ENCODE peak calls at places on chromosomes 1 and 21, in five cellular contexts. T is HFF-Myc; O is stimulated activated naive CD8-positive, alpha-beta T cell treated with anti-CD3 and anti-CD28 coated beads, Interleukin-15, amount 100 ng/mL, for 72 hours; I is CD4-positive, CD25-positive, alpha-beta regulatory T cell; V is colonic mucosa. D is an unnamed sample.

GRCh38 chr1:68383092-68383491 is 66.7 kb downstream of the RPE65 start:
- DNase-seq in O (no peak), V (no peak), I (no peak), T (no peak), D (no peak)

GRCh38 chr1:203289281-203289981 is 15.9 kb upstream of the BTG2 start:
- DNase-seq in V (peak), I (peak), O (peak), T (no peak), D (no peak)

GRCh38 chr1:214842856-214843255 is 239.7 kb upstream of the KCNK2 start:
- DNase-seq in T (no peak), O (no peak), V (no peak), I (no peak), D (no peak)

GRCh38 chr1:150567717-150568561 is 11.5 kb downstream of the MCL1 start:
- DNase-seq in O (peak), T (peak), V (peak), I (no peak), D (peak)

GRCh38 chr1:64865105-64865757 is 101.1 kb downstream of the JAK1 start:
- DNase-seq in I (no peak), T (no peak), O (no peak), V (no peak), D (no peak)

GRCh38 chr1:75614455-75615379 is 3.8 kb upstream of the SLC44A5 start:
- DNase-seq in I (no peak), O (peak), T (no peak), V (peak), D (peak)

GRCh38 chr1:63463248-63463647 is 59.8 kb downstream of the ITGB3BP start:
- DNase-seq in T (no peak), V (no peak), O (no peak), I (no peak), D (peak)

GRCh38 chr1:1989102-1989542 is 14.5 kb downstream of the CFAP74 start:
- DNase-seq in V (no peak), T (no peak), O (no peak), I (no peak), D (no peak)

GRCh38 chr1:228109962-228110488 is 926 bp upstream of the MRPL55 start:
- DNase-seq in T (no peak), O (no peak), I (no peak), V (no peak), D (peak)

GRCh38 chr1:32014199-32014936 is 700 bp downstream of the KHDRBS1 start:
- DNase-seq in V (peak), T (no peak), I (peak), O (no peak), D (peak)

GRCh38 chr21:36729301-36729970 is 30.5 kb downstream of the SIM2 start:
- DNase-seq in V (no peak), O (no peak), I (no peak), T (no peak), D (no peak)

GRCh38 chr1:166730299-166730888 is 108.9 kb upstream of the POGK start:
- DNase-seq in T (no peak), V (no peak), I (no peak), O (no peak), D (no peak)

GRCh38 chr1:19450811-19451564 is 34.4 kb downstream of the CAPZB start:
- DNase-seq in T (peak), I (no peak), V (no peak), O (no peak), D (peak)

D was measured in endothelial cell of umbilical vein.